ENCODE peak calls at places on chromosomes 1 and 21, in four cellular contexts. One of them, this sample, is unnamed.

GRCh38 chr21:14361958-14362357 is 21.0 kb downstream of the HSPA13 start:
- DNase-seq in neural progenitor cell: no peak
- DNase-seq in cardiac muscle cell: peak; percentile 75
- DNase-seq in cardiac fibroblast: peak; percentile 80
- DNase-seq in this sample: no peak

GRCh38 chr1:157520386-157520935 is 31.9 kb downstream of the FCRL5 start:
- DNase-seq in cardiac muscle cell: no peak
- DNase-seq in neural progenitor cell: no peak
- DNase-seq in cardiac fibroblast: no peak
- DNase-seq in this sample: no peak

GRCh38 chr1:36096500-36097412 is 8.1 kb downstream of the ADPRS start:
- DNase-seq in cardiac fibroblast: no peak
- DNase-seq in neural progenitor cell: peak; percentile 66
- DNase-seq in cardiac muscle cell: peak; percentile 9
- DNase-seq in this sample: no peak

GRCh38 chr1:1758692-1759455 is 19.4 kb downstream of the NADK start:
- DNase-seq in cardiac muscle cell: no peak
- DNase-seq in cardiac fibroblast: no peak
- DNase-seq in neural progenitor cell: no peak
- DNase-seq in this sample: no peak

GRCh38 chr1:205973377-205974232 is 29.6 kb downstream of the RAB7B start:
- DNase-seq in cardiac fibroblast: no peak
- DNase-seq in cardiac muscle cell: no peak
- DNase-seq in neural progenitor cell: no peak
- DNase-seq in this sample: no peak

GRCh38 chr1:147142886-147143285 is 29.4 kb downstream of the PRKAB2 start:
- DNase-seq in neural progenitor cell: no peak
- DNase-seq in cardiac muscle cell: no peak
- DNase-seq in cardiac fibroblast: no peak
- DNase-seq in this sample: no peak

GRCh38 chr1:161175771-161176453 is 1.4 kb downstream of the B4GALT3 start:
- DNase-seq in cardiac muscle cell: no peak
- DNase-seq in neural progenitor cell: no peak
- DNase-seq in cardiac fibroblast: no peak
- DNase-seq in this sample: no peak

GRCh38 chr1:204319462-204319861 is 40.3 kb downstream of the PLEKHA6 start:
- DNase-seq in cardiac muscle cell: peak; percentile 80
- DNase-seq in neural progenitor cell: no peak
- DNase-seq in cardiac fibroblast: peak; percentile 86
- DNase-seq in this sample: no peak

GRCh38 chr1:99869304-99869703 is 19.1 kb downstream of the AGL start:
- DNase-seq in cardiac fibroblast: peak; percentile 72
- DNase-seq in neural progenitor cell: no peak
- DNase-seq in cardiac muscle cell: peak; percentile 76
- DNase-seq in this sample: no peak

GRCh38 chr1:233647083-233647482 is 33.2 kb downstream of the KCNK1 start:
- DNase-seq in cardiac muscle cell: no peak
- DNase-seq in neural progenitor cell: no peak
- DNase-seq in cardiac fibroblast: peak; percentile 5
- DNase-seq in this sample: no peak

GRCh38 chr1:12251442-12251841 is 21.6 kb downstream of the VPS13D start:
- DNase-seq in neural progenitor cell: no peak
- DNase-seq in cardiac muscle cell: no peak
- DNase-seq in cardiac fibroblast: peak; percentile 12
- DNase-seq in this sample: no peak

GRCh38 chr1:93591833-93592635 is 89.6 kb downstream of the BCAR3 start:
- DNase-seq in neural progenitor cell: peak; percentile 17
- DNase-seq in cardiac muscle cell: no peak
- DNase-seq in cardiac fibroblast: no peak
- DNase-seq in this sample: no peak

GRCh38 chr1:160129966-160130365 is 14.4 kb downstream of the ATP1A2 start:
- DNase-seq in cardiac fibroblast: no peak
- DNase-seq in neural progenitor cell: no peak
- DNase-seq in cardiac muscle cell: no peak
- DNase-seq in this sample: no peak

GRCh38 chr1:11341881-11342552 is 69.0 kb downstream of the UBIAD1 start:
- DNase-seq in cardiac muscle cell: no peak
- DNase-seq in cardiac fibroblast: no peak
- DNase-seq in neural progenitor cell: no peak
- DNase-seq in this sample: no peak

GRCh38 chr1:17550684-17551584 is 11.4 kb downstream of the ARHGEF10L start:
- DNase-seq in neural progenitor cell: no peak
- DNase-seq in cardiac muscle cell: no peak
- DNase-seq in cardiac fibroblast: no peak
- DNase-seq in this sample: no peak

GRCh38 chr1:28155628-28156027 is 20.9 kb downstream of the PTAFR start:
- DNase-seq in cardiac fibroblast: no peak
- DNase-seq in cardiac muscle cell: no peak
- DNase-seq in neural progenitor cell: no peak
- DNase-seq in this sample: no peak

GRCh38 chr1:111605553-111605952 is 14.0 kb upstream of the RAP1A start:
- DNase-seq in cardiac fibroblast: peak; percentile 80
- DNase-seq in neural progenitor cell: no peak
- DNase-seq in cardiac muscle cell: peak; percentile 65
- DNase-seq in this sample: no peak

GRCh38 chr1:38873027-38873969 is at the start of gene MYCBP:
- DNase-seq in neural progenitor cell: peak; percentile 98
- DNase-seq in cardiac fibroblast: peak; percentile 96
- DNase-seq in cardiac muscle cell: peak; percentile 97
- DNase-seq in this sample: peak; percentile 74
- TF ChIP-seq CTCF in neural progenitor cell: no peak
- TF ChIP-seq CTCF in cardiac fibroblast: peak; percentile 7
- TF ChIP-seq CTCF in cardiac muscle cell: no peak
- TF ChIP-seq CTCF in this sample: no peak

GRCh38 chr1:165712764-165713163 is 14.4 kb upstream of the ALDH9A1 start:
- DNase-seq in neural progenitor cell: no peak
- DNase-seq in cardiac muscle cell: no peak
- DNase-seq in cardiac fibroblast: no peak
- DNase-seq in this sample: no peak

DNA sequence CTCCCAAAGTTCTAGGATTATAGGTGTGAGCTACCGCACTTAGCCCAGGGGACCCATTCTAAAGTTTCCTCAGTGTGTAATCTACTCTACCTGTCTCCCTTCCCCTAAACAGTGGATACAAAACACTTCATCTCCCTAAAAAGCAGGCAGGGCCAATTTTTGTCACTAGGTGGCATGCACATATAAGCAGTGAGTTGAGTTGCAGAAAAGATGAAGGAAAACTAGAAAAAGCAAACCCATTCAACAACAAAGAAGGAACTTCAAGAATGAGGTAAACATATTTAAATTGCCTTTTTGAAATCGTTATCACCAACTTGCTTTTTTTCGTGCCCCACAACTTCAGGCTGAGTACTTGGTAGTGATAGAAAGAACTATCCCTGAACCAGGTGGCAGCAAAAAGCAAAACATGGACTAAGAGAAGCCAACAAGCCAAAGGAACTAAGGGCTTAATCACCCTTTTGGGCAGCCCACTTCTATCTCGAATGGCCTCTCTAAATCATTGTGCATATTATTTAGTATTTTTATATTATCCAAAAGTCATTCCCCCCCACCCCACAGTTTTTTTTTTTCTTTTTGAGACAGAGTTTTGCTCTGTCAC is 19.7 kb upstream of the ALDH9A1 start:
- DNase-seq in cardiac fibroblast: peak; percentile 83
- DNase-seq in neural progenitor cell: peak; percentile 66
- DNase-seq in cardiac muscle cell: peak; percentile 79
- DNase-seq in this sample: no peak
- TF ChIP-seq CTCF in cardiac fibroblast: peak; percentile 90
- TF ChIP-seq CTCF in neural progenitor cell: peak; percentile 74
- TF ChIP-seq CTCF in cardiac muscle cell: peak; percentile 89
- TF ChIP-seq CTCF in this sample: no peak

GRCh38 chr1:26833432-26834405 is 7.2 kb downstream of the ZDHHC18 start:
- DNase-seq in cardiac muscle cell: no peak
- DNase-seq in cardiac fibroblast: no peak
- DNase-seq in neural progenitor cell: peak; percentile 65
- DNase-seq in this sample: no peak
- TF ChIP-seq CTCF in cardiac muscle cell: no peak
- TF ChIP-seq CTCF in cardiac fibroblast: no peak
- TF ChIP-seq CTCF in neural progenitor cell: no peak
- TF ChIP-seq CTCF in this sample: no peak

GRCh38 chr1:42219627-42220026 is 55.1 kb upstream of the GUCA2A start:
- DNase-seq in neural progenitor cell: no peak
- DNase-seq in cardiac fibroblast: no peak
- DNase-seq in cardiac muscle cell: no peak
- DNase-seq in this sample: no peak
- TF ChIP-seq CTCF in neural progenitor cell: no peak
- TF ChIP-seq CTCF in cardiac fibroblast: no peak
- TF ChIP-seq CTCF in cardiac muscle cell: no peak
- TF ChIP-seq CTCF in this sample: no peak

GRCh38 chr1:19869929-19870328 is 12.3 kb upstream of the OTUD3 start:
- DNase-seq in neural progenitor cell: no peak
- DNase-seq in cardiac muscle cell: peak; percentile 58
- DNase-seq in cardiac fibroblast: peak; percentile 58
- DNase-seq in this sample: no peak

GRCh38 chr1:19877821-19878636 is 4.2 kb upstream of the OTUD3 start:
- DNase-seq in cardiac muscle cell: no peak
- DNase-seq in neural progenitor cell: peak; percentile 28
- DNase-seq in cardiac fibroblast: no peak
- DNase-seq in this sample: no peak

GRCh38 chr1:19866758-19867157 is 15.4 kb upstream of the OTUD3 start:
- DNase-seq in cardiac fibroblast: peak; percentile 80
- DNase-seq in neural progenitor cell: no peak
- DNase-seq in cardiac muscle cell: no peak
- DNase-seq in this sample: no peak

GRCh38 chr1:19877351-19877750 is 4.8 kb upstream of the OTUD3 start:
- DNase-seq in cardiac muscle cell: no peak
- DNase-seq in neural progenitor cell: no peak
- DNase-seq in cardiac fibroblast: no peak
- DNase-seq in this sample: no peak

DNA sequence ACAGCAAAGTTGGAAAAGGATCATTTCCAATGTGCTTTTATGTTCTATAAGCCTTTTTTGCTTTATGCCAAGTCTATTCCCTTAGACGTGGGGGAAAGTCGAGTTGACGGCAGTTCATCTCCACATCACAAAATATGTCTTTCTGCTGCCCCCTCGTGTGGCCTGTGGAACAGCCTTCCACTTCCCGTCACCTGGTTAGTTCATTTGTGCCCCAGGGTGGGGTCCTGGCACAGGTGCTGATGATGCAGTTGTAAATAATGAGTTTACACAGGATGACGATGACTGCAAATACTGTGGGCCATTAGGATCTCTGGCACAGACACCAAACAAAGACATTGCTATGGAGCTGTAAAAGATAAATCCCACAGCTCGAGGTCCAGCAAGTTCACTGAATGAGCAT is 10.0 kb upstream of the OTUD3 start:
- DNase-seq in cardiac muscle cell: no peak
- DNase-seq in cardiac fibroblast: no peak
- DNase-seq in neural progenitor cell: no peak
- DNase-seq in this sample: no peak
- TF ChIP-seq CTCF in cardiac muscle cell: no peak
- TF ChIP-seq CTCF in cardiac fibroblast: no peak
- TF ChIP-seq CTCF in neural progenitor cell: no peak
- TF ChIP-seq CTCF in this sample: no peak

GRCh38 chr1:33943978-33944377 is 80.1 kb downstream of the HMGB4 start:
- DNase-seq in cardiac fibroblast: peak; percentile 11
- DNase-seq in cardiac muscle cell: peak; percentile 64
- DNase-seq in neural progenitor cell: no peak
- DNase-seq in this sample: no peak
- TF ChIP-seq CTCF in cardiac fibroblast: no peak
- TF ChIP-seq CTCF in cardiac muscle cell: no peak
- TF ChIP-seq CTCF in neural progenitor cell: no peak
- TF ChIP-seq CTCF in this sample: no peak

This sample was measured in omental fat pad.